ENCODE peak calls at places on chromosomes 11 and 22, in five cellular contexts. B is heart left ventricle, O is right lobe of liver, L is A673, X is uterus. E is an unnamed sample.

GRCh38 chr11:125626381-125626950 is 1.5 kb downstream of the CHEK1 start:
- DNase-seq in X (no peak), L (no peak), B (no peak), O (no peak), E (peak; percentile 46)

GRCh38 chr11:86722748-86723147 is 50.3 kb upstream of the ME3 start:
- DNase-seq in O (no peak), L (no peak), B (no peak), X (no peak), E (no peak)

GRCh38 chr22:41902932-41903421 is 11.9 kb downstream of the SHISA8 start:
- DNase-seq in O (peak; percentile 98), L (no peak), B (peak; percentile 85), X (no peak), E (no peak)

GRCh38 chr11:46277623-46278386 is at the start of gene CREB3L1:
- DNase-seq in O (no peak), X (no peak), L (peak; percentile 46), B (peak; percentile 74), E (no peak)

GRCh38 chr11:17649696-17650600 is 69.4 kb upstream of the MYOD1 start:
- DNase-seq in O (no peak), B (no peak), X (no peak), L (peak; percentile 76), E (peak; percentile 15)

GRCh38 chr11:59658036-59658435 is 10.8 kb downstream of the PATL1 start:
- DNase-seq in O (no peak), B (no peak), L (no peak), X (no peak), E (no peak)

GRCh38 chr11:97739892-97740782 is 1280.6 kb upstream of the CNTN5 start:
- DNase-seq in L (peak; percentile 52), X (no peak), O (no peak), B (no peak), E (peak; percentile 29)

GRCh38 chr11:8354622-8355417 is 91.1 kb upstream of the LMO1 start:
- DNase-seq in O (no peak), X (no peak), B (no peak), L (no peak), E (no peak)

GRCh38 chr11:76642341-76642740 is 28.2 kb downstream of the LRRC32 start:
- DNase-seq in B (no peak), L (no peak), O (no peak), X (no peak), E (no peak)

GRCh38 chr11:65424200-65425104 is 1.9 kb downstream of the NEAT1 start:
- DNase-seq in X (peak; percentile 51), L (no peak), O (peak; percentile 76), B (no peak), E (no peak)

GRCh38 chr22:41488596-41489385 is 19.9 kb downstream of the ACO2 start:
- DNase-seq in O (no peak), X (no peak), L (no peak), B (no peak), E (no peak)

GRCh38 chr11:80239217-80239616 is 798.4 kb upstream of the TENM4 start:
- DNase-seq in O (no peak), B (no peak), X (no peak), L (no peak), E (no peak)

GRCh38 chr11:78641541-78641940 is 66.9 kb upstream of the NARS2 start:
- DNase-seq in X (no peak), L (no peak), O (no peak), B (no peak), E (no peak)

GRCh38 chr22:46178755-46179505 is 28.6 kb downstream of the PPARA start:
- DNase-seq in B (no peak), O (no peak), X (no peak), L (no peak), E (no peak)

GRCh38 chr22:30298005-30298701 is 8.8 kb upstream of the CASTOR1 start:
- DNase-seq in B (no peak), X (no peak), L (no peak), O (no peak), E (no peak)

GRCh38 chr11:70099578-70100282 is 21.6 kb downstream of the ANO1 start:
- DNase-seq in O (no peak), X (no peak), B (no peak), L (peak; percentile 58), E (no peak)

GRCh38 chr22:36671398-36671797 is 32.2 kb downstream of the CACNG2 start:
- DNase-seq in B (no peak), O (no peak), X (no peak), L (no peak), E (no peak)

GRCh38 chr11:105315287-105315686 is 175.7 kb upstream of the CARD18 start:
- DNase-seq in B (no peak), X (no peak), L (peak; percentile 13), O (no peak), E (no peak)

GRCh38 chr11:60924110-60924905 is at the start of gene TMEM132A:
- DNase-seq in L (peak; percentile 91), O (peak; percentile 77), B (peak; percentile 73), X (peak; percentile 65), E (no peak)

GRCh38 chr11:72373163-72373562 is 61.2 kb downstream of the CLPB start:
- DNase-seq in B (no peak), O (no peak), X (no peak), L (peak; percentile 15), E (no peak)

GRCh38 chr11:120608061-120608460 is 96.5 kb downstream of the GRIK4 start:
- DNase-seq in B (no peak), O (no peak), L (no peak), X (no peak), E (no peak)

GRCh38 chr11:23336961-23337360 is 476.7 kb upstream of the CCDC179 start:
- DNase-seq in B (no peak), X (no peak), O (no peak), L (no peak), E (no peak)

GRCh38 chr11:10807629-10808552 is 835 bp downstream of the EIF4G2 start:
- DNase-seq in B (peak; percentile 87), L (peak; percentile 62), O (peak; percentile 72), X (peak; percentile 49), E (no peak)

GRCh38 chr11:33040127-33040861 is 922 bp downstream of the TCP11L1 start:
- DNase-seq in L (peak; percentile 77), B (no peak), X (peak; percentile 24), O (no peak), E (no peak)

GRCh38 chr11:8698917-8699441 is 16.4 kb downstream of the RPL27A start:
- DNase-seq in L (no peak), B (no peak), O (no peak), X (peak; percentile 30), E (no peak)

GRCh38 chr11:119942021-119942420 is 195.9 kb downstream of the TRIM29 start:
- DNase-seq in B (no peak), X (no peak), L (no peak), O (no peak), E (no peak)

GRCh38 chr22:46673205-46673604 is 53.0 kb downstream of the GRAMD4 start:
- DNase-seq in O (no peak), L (no peak), X (no peak), B (no peak), E (no peak)

GRCh38 chr11:62496676-62497075 is 49.9 kb downstream of the AHNAK start:
- DNase-seq in B (no peak), X (no peak), O (no peak), L (no peak), E (no peak)

GRCh38 chr22:24420072-24420976 is 7.1 kb upstream of the ADORA2A start:
- DNase-seq in L (no peak), B (peak; percentile 64), X (peak; percentile 62), O (peak; percentile 49), E (no peak)

GRCh38 chr11:40168461-40168860 is 1291.0 kb downstream of the LRRC4C start:
- DNase-seq in L (peak; percentile 58), O (no peak), B (no peak), X (no peak), E (no peak)

GRCh38 chr11:93081694-93082093 is 112.2 kb downstream of the MTNR1B start:
- DNase-seq in L (no peak), B (no peak), X (no peak), O (no peak), E (no peak)

GRCh38 chr11:35540526-35540925 is 15.1 kb upstream of the PAMR1 start:
- DNase-seq in B (no peak), O (no peak), L (no peak), X (peak; percentile 28), E (no peak)

GRCh38 chr11:11408436-11409221 is 55.6 kb upstream of the CSNK2A3 start:
- DNase-seq in L (no peak), O (no peak), X (peak; percentile 43), B (no peak), E (no peak)

GRCh38 chr11:33933607-33934006 is 41.7 kb upstream of the LMO2 start:
- DNase-seq in X (no peak), L (no peak), O (no peak), B (no peak), E (no peak)

GRCh38 chr11:18722293-18722637 is 3.7 kb downstream of the IGSF22 start:
- DNase-seq in B (no peak), X (no peak), O (no peak), L (no peak), E (no peak)
- TF ChIP-seq CTCF in B (no peak), X (no peak), O (no peak), L (peak; percentile 13), E (no peak)

DNA sequence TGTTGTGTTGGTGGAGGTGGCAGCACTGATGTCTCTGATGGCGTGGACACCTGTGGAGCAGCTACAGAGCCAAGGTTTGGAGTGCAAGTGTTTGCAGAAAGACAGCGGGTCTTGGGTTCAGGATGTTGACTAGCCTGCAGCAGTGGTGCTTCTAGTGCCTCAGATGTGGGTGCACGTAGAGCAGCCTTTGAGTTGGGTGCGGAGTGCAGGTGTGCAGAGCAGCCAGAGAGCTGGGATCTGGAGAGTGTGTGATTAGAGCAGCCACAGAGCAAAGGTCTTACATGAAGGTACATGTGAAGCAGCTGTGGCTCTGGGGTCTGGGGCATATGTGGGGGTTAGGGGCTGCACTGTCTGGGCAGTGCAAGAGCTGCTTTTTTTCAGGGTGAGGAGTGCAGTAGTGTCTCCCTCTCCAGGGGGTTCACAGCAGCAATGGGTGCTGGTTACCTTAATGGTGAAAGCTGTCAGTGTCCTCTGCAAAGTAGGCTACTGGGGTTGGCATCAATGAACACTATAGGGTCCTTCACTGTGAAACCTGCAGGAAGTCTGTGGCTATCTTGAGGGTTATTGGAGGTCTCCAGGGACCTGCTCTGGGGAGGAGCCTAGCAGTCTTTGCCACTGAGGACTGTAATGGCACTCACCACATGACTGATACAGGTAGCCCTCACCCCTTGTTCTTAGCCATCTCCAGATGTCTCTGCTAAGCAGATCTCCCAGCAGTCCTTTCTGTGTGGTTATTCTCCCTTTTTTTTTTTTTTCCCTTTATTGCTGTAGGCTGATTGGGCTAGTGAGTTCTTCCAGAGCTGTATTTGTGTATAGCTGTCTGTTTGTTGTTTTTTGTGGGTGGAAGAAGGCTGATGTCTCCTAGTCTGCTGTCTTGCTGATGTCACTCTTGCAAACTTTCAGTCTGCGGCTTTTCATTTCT is 14.3 kb downstream of the BIRC2 start:
- DNase-seq in L (no peak), O (no peak), B (no peak), X (no peak), E (no peak)
- H3K4me3 ChIP-seq in L (no peak overlapping the region), O (no peak overlapping the region), B (no peak overlapping the region), X (no peak overlapping the region), E (no peak overlapping the region)

GRCh38 chr11:14253437-14253836 is 105.5 kb downstream of the RRAS2 start:
- DNase-seq in L (no peak), O (no peak), X (no peak), B (no peak), E (no peak)
- TF ChIP-seq CTCF in L (no peak), O (no peak), X (no peak), B (no peak), E (no peak)

DNA sequence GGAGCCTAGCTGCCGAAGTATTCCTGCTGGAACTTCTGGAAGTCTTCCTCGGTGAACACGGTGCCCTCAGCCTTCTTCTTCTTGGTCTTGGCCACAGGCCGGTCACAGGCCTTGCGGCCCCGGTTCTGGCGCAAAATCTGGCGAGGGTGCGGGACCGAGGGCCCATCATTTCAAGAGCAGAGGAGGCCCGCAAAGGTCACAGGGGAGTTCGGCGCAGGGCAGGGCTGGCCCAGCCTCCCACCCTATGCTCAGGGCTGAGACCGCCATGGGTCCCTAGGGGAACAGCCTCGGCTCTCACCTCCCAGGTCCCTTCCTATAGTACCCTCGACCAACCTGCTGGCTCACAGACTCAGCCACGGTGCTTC is 3.1 kb downstream of the RPS19BP1 start:
- DNase-seq in O (no peak), X (no peak), L (no peak), B (peak; percentile 37), E (no peak)
- H3K4me3 ChIP-seq in O (no peak overlapping the region), X (no peak overlapping the region), L (no peak overlapping the region), B (peak overlapping the region; percentile 13), E (no peak overlapping the region)

E was measured in astrocyte of the cerebellum.